ENCODE peak calls at places on chromosome 9, in six cellular contexts. L is HCT116; M is central memory CD8-positive, alpha-beta T cell; O is NCI-H1417; S is renal cortical epithelial cell; J is mucosa of descending colon. E is an unnamed sample.

GRCh38 chr9:135584934-135585333 is 23.4 kb downstream of the PAEP start:
- DNase-seq in L (no peak), M (no peak), O (no peak), S (no peak), J (no peak), E (no peak)

GRCh38 chr9:85740821-85741111 is 988 bp downstream of the AGTPBP1 start:
- DNase-seq in L (no peak), M (no peak), O (no peak), S (peak; percentile 37), J (no peak), E (no peak)

GRCh38 chr9:132168347-132168746 is 6.5 kb downstream of the NTNG2 start:
- DNase-seq in L (no peak), M (no peak), O (no peak), S (peak; percentile 16), J (no peak), E (no peak)

GRCh38 chr9:101232405-101232977 is 152.3 kb downstream of the BAAT start:
- DNase-seq in L (no peak), M (no peak), O (no peak), S (no peak), J (no peak), E (no peak)

GRCh38 chr9:70602364-70603019 is 188.0 kb upstream of the KLF9 start:
- DNase-seq in L (peak; percentile 65), M (peak; percentile 13), O (peak; percentile 50), S (peak; percentile 84), J (peak; percentile 73), E (no peak)

GRCh38 chr9:94085062-94085639 is 887 bp downstream of the PTPDC1 start:
- DNase-seq in L (peak; percentile 82), M (no peak), O (no peak), S (peak; percentile 46), J (no peak), E (no peak)

GRCh38 chr9:104836767-104837166 is 72.8 kb downstream of the NIPSNAP3B start:
- DNase-seq in L (no peak), M (no peak), O (no peak), S (no peak), J (no peak), E (no peak)

GRCh38 chr9:116055536-116055935 is 98.1 kb upstream of the PAPPA start:
- DNase-seq in L (no peak), M (no peak), O (no peak), S (peak; percentile 40), J (no peak), E (no peak)

GRCh38 chr9:12933957-12934356 is 159.1 kb downstream of the LURAP1L start:
- DNase-seq in L (peak; percentile 56), M (no peak), O (no peak), S (peak; percentile 70), J (no peak), E (no peak)

GRCh38 chr9:8332296-8332695 is 532.7 kb upstream of the DMAC1 start:
- DNase-seq in L (no peak), M (no peak), O (no peak), S (peak; percentile 74), J (no peak), E (no peak)

GRCh38 chr9:134662143-134662876 is 20.7 kb downstream of the COL5A1 start:
- DNase-seq in L (no peak), M (no peak), O (no peak), S (no peak), J (peak; percentile 29), E (no peak)

GRCh38 chr9:37187713-37188439 is 67.5 kb downstream of the ZCCHC7 start:
- DNase-seq in L (no peak), M (no peak), O (no peak), S (no peak), J (no peak), E (no peak)

GRCh38 chr9:3960661-3961144 is 339.2 kb downstream of the GLIS3 start:
- DNase-seq in L (no peak), M (no peak), O (no peak), S (peak; percentile 61), J (no peak), E (no peak)

GRCh38 chr9:137295313-137296213 is 6.5 kb downstream of the NRARP start:
- DNase-seq in L (no peak), M (no peak), O (peak; percentile 61), S (no peak), J (no peak), E (no peak)

GRCh38 chr9:69816775-69817174 is 3.8 kb upstream of the CFAP95 start:
- DNase-seq in L (no peak), M (no peak), O (no peak), S (no peak), J (no peak), E (no peak)